ENCODE peak calls at places on chromosomes 5 and 9, in ten cellular contexts. S is mesenchymal stem cell; C is A673; K is choroid plexus epithelial cell; L is fibroblast of lung; G is HAP-1; I is CD4-positive, alpha-beta memory T cell; Z is naive thymus-derived CD4-positive, alpha-beta T cell; Y is aorta; M is tibial artery. X is an unnamed sample.

GRCh38 chr9:14140121-14140520 is 173.8 kb downstream of the NFIB start:
- DNase-seq in C (no peak), M (no peak), K (no peak), Y (no peak), Z (no peak), G (no peak), I (no peak), L (peak; percentile 62), S (no peak), X (no peak)

GRCh38 chr5:170168002-170168401 is 62.3 kb downstream of the FOXI1 start:
- DNase-seq in S (no peak), Z (no peak), I (no peak), M (no peak), G (no peak), C (no peak), Y (no peak), L (no peak), K (no peak), X (no peak)

GRCh38 chr5:10902145-10902544 is 141.1 kb upstream of the DAP start:
- DNase-seq in G (no peak), C (no peak), M (no peak), I (no peak), K (peak; percentile 63), L (peak; percentile 85), Z (no peak), Y (no peak), S (peak; percentile 81), X (no peak)

GRCh38 chr5:17743580-17744435 is 109.5 kb downstream of the TAF11L14 start:
- DNase-seq in S (no peak), K (peak; percentile 70), M (no peak), Z (no peak), Y (no peak), C (no peak), G (no peak), I (no peak), L (peak; percentile 92), X (no peak)

GRCh38 chr5:177312649-177313181 is 1.0 kb upstream of the MXD3 start:
- DNase-seq in S (no peak), C (peak; percentile 38), L (peak; percentile 13), K (no peak), M (peak; percentile 62), Z (peak; percentile 60), Y (peak; percentile 74), G (peak; percentile 52), I (no peak), X (peak; percentile 52)

GRCh38 chr9:108477538-108478006 is 378.2 kb downstream of the ACTL7B start:
- DNase-seq in M (no peak), C (no peak), S (peak; percentile 87), I (no peak), L (peak; percentile 86), Z (no peak), G (no peak), K (peak; percentile 88), Y (no peak), X (no peak)

GRCh38 chr5:155082401-155082800 is 68.8 kb downstream of the KIF4B start:
- DNase-seq in Y (no peak), M (no peak), C (peak; percentile 14), S (peak; percentile 62), I (no peak), K (peak; percentile 39), Z (no peak), G (no peak), L (peak; percentile 89), X (no peak)

GRCh38 chr9:14326264-14326826 is 12.4 kb upstream of the NFIB start:
- DNase-seq in L (peak; percentile 92), G (no peak), M (no peak), I (no peak), C (no peak), Y (no peak), Z (no peak), K (peak; percentile 73), S (peak; percentile 57), X (no peak)

GRCh38 chr9:129202613-129203555 is 24.8 kb upstream of the IER5L start:
- DNase-seq in I (peak; percentile 93), G (peak; percentile 39), S (peak; percentile 78), L (peak; percentile 65), M (peak; percentile 90), C (peak; percentile 84), K (peak; percentile 80), Y (peak; percentile 97), Z (peak; percentile 95), X (peak; percentile 91)

GRCh38 chr5:98750693-98751092 is 22.8 kb upstream of the RGMB start:
- DNase-seq in G (peak; percentile 27), S (peak; percentile 14), Z (no peak), M (no peak), C (peak; percentile 43), K (peak; percentile 58), L (no peak), Y (no peak), I (no peak), X (no peak)

GRCh38 chr5:115392611-115393010 is 96.2 kb upstream of the CCDC112 start:
- DNase-seq in I (no peak), Y (no peak), C (no peak), L (no peak), K (no peak), G (no peak), S (no peak), Z (no peak), M (no peak), X (no peak)

DNA sequence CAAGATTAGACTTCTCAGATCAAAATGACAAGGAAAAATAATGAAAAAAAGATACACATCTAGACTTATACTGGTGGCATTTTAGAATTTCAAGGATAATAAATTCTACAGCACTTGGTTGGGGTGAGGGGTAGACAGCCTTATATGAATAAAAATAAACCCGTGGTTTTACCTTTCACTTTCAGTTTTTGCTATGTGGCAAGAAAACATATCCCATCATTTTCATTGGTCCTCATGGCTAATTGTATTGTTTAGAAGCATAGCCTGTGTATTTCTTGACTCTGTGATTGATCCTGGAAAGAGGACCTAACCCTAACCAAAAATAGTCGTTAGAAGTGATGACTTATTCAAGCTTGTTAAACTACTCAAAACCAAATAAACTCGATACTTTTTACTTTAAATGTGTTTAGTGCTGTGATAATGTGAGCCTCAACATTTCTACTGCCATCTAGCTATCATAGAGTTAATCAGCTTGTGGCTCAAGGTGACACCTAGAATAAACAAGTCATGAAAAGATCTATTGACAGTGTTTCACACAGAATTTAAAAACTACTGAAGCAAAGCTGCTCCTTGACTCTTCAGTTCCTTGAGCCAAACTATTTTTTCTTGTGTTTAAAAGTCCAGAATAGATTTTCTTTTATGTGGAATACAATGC is 153.3 kb upstream of the IZUMO3 start:
- DNase-seq in L (no peak), Y (no peak), S (no peak), C (no peak), K (no peak), Z (no peak), G (no peak), M (no peak), I (no peak), X (no peak)
- H3K4me3 ChIP-seq in L (no peak overlapping the region), Y (no peak overlapping the region), S (no peak overlapping the region), C (no peak overlapping the region), K (no peak overlapping the region), Z (no peak overlapping the region), G (no peak overlapping the region), M (peak overlapping the region; percentile 32), I (no peak overlapping the region), X (no peak overlapping the region)

GRCh38 chr5:5532306-5533076 is 110.0 kb downstream of the ICE1 start:
- DNase-seq in M (no peak), S (no peak), Z (no peak), G (no peak), Y (no peak), I (no peak), L (no peak), K (no peak), C (no peak), X (no peak)

GRCh38 chr5:5531371-5531770 is 108.9 kb downstream of the ICE1 start:
- DNase-seq in Y (no peak), Z (no peak), I (no peak), K (no peak), M (no peak), C (no peak), G (no peak), S (no peak), L (no peak), X (no peak)

GRCh38 chr5:5534333-5534732 is 111.9 kb downstream of the ICE1 start:
- DNase-seq in I (no peak), L (no peak), M (no peak), Y (no peak), Z (no peak), K (no peak), S (no peak), C (no peak), G (no peak), X (no peak)

GRCh38 chr5:5536871-5537270 is 114.4 kb downstream of the ICE1 start:
- DNase-seq in C (no peak), M (no peak), I (no peak), Z (no peak), S (no peak), K (no peak), L (no peak), Y (no peak), G (no peak), X (no peak)

GRCh38 chr5:5533927-5534326 is 111.5 kb downstream of the ICE1 start:
- DNase-seq in S (no peak), G (no peak), Z (no peak), Y (no peak), K (no peak), I (no peak), M (no peak), C (no peak), L (no peak), X (no peak)
- H3K4me3 ChIP-seq in S (no peak overlapping the region), G (no peak overlapping the region), Z (no peak overlapping the region), Y (no peak overlapping the region), K (no peak overlapping the region), I (no peak overlapping the region), M (no peak overlapping the region), C (no peak overlapping the region), L (no peak overlapping the region), X (no peak overlapping the region)

DNA sequence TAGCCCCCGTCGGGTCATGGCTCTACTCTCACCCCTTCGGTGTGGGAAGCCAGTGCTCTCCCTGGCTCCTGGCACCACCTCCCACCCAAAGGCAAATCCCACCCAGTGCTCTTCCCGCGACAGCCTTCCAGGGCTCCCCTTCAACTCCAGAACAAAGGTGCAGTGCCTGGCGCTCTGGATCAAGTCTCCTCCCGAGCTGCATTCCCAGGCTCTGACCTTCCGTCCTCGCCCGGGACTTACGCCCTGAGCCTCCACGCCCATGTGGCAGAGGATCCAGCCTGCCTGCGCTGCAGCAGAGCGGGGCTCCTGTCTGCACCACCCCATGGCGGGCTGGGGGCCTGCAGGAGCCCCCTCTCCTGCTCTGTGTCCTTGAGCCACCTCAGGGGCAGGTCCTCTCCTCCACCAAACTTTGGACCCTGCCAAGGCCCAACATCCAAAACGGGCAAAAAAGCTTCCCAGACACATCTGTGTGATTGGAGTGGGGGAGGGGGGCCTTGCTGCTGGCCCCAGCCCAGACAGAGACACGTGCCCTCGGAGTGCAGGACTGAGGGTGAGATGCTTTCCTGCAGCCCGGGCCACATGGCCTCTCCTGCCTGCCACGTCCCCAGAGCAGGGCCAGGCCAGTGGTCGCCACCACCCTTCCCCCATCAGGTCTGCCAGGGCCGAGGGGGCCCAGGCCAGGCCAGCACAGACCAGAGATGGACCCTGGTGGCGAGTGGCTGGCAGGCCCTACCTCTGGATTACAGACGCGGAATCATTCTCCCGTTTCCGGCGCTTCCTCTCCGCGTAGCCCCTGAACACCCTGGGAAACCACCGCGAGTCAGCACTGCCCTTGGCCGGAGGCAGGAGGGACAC is 4.4 kb downstream of the NSMF start:
- DNase-seq in M (peak; percentile 74), C (no peak), Y (peak; percentile 79), S (peak; percentile 39), Z (no peak), I (no peak), L (peak; percentile 24), G (no peak), K (peak; percentile 42), X (no peak)
- H3K4me3 ChIP-seq in M (peak overlapping the region; percentile 41), C (no peak overlapping the region), Y (no peak overlapping the region), S (no peak overlapping the region), Z (peak overlapping the region; percentile 11), I (peak overlapping the region; percentile 40), L (no peak overlapping the region), G (no peak overlapping the region), K (peak overlapping the region; percentile 38), X (peak overlapping the region; percentile 37)

GRCh38 chr9:37965116-37965515 is 61.2 kb upstream of the SLC25A51 start:
- DNase-seq in M (no peak), Y (peak; percentile 41), C (no peak), G (no peak), L (no peak), Z (no peak), K (no peak), I (no peak), S (no peak), X (no peak)
- H3K4me3 ChIP-seq in M (no peak overlapping the region), Y (no peak overlapping the region), C (no peak overlapping the region), G (no peak overlapping the region), L (no peak overlapping the region), Z (no peak overlapping the region), K (no peak overlapping the region), I (no peak overlapping the region), S (no peak overlapping the region), X (no peak overlapping the region)

X was measured in CD8-positive, alpha-beta memory T cell.